ENCODE peak calls at places on chromosomes 1 and 21, in ten cellular contexts. One of them, this sample, is unnamed.

GRCh38 chr1:44811234-44811633 is 2.9 kb downstream of the BTBD19 start:
- DNase-seq in right cardiac atrium: no peak
- DNase-seq in NB4: no peak
- DNase-seq in non-pigmented ciliary epithelial cell: no peak
- DNase-seq in cardiac fibroblast: no peak
- DNase-seq in SHP77: no peak
- DNase-seq in omental fat pad: no peak
- DNase-seq in EL: no peak
- DNase-seq in activated naive CD4-positive, alpha-beta T cell treated with Interleukin-2 at 50 U/mL for 16 hours: no peak
- DNase-seq in HTR-8/SVneo: no peak
- DNase-seq in this sample: no peak

GRCh38 chr1:236808564-236809130 is 13.6 kb downstream of the MTR start:
- DNase-seq in omental fat pad: no peak
- DNase-seq in non-pigmented ciliary epithelial cell: no peak
- DNase-seq in activated naive CD4-positive, alpha-beta T cell treated with Interleukin-2 at 50 U/mL for 16 hours: no peak
- DNase-seq in EL: peak
- DNase-seq in HTR-8/SVneo: no peak
- DNase-seq in cardiac fibroblast: peak
- DNase-seq in NB4: no peak
- DNase-seq in SHP77: no peak
- DNase-seq in right cardiac atrium: no peak
- DNase-seq in this sample: no peak

GRCh38 chr1:7628273-7628672 is 142.8 kb upstream of the VAMP3 start:
- DNase-seq in omental fat pad: no peak
- DNase-seq in SHP77: no peak
- DNase-seq in NB4: no peak
- DNase-seq in non-pigmented ciliary epithelial cell: no peak
- DNase-seq in EL: no peak
- DNase-seq in activated naive CD4-positive, alpha-beta T cell treated with Interleukin-2 at 50 U/mL for 16 hours: no peak
- DNase-seq in right cardiac atrium: peak
- DNase-seq in HTR-8/SVneo: no peak
- DNase-seq in cardiac fibroblast: no peak
- DNase-seq in this sample: no peak

GRCh38 chr1:85460555-85461088 is 4.3 kb downstream of the DDAH1 start:
- DNase-seq in activated naive CD4-positive, alpha-beta T cell treated with Interleukin-2 at 50 U/mL for 16 hours: no peak
- DNase-seq in NB4: no peak
- DNase-seq in omental fat pad: no peak
- DNase-seq in cardiac fibroblast: no peak
- DNase-seq in non-pigmented ciliary epithelial cell: no peak
- DNase-seq in SHP77: no peak
- DNase-seq in EL: no peak
- DNase-seq in right cardiac atrium: no peak
- DNase-seq in HTR-8/SVneo: no peak
- DNase-seq in this sample: no peak

GRCh38 chr21:41369105-41369914 is 7.5 kb downstream of the MX2 start:
- DNase-seq in activated naive CD4-positive, alpha-beta T cell treated with Interleukin-2 at 50 U/mL for 16 hours: peak
- DNase-seq in omental fat pad: no peak
- DNase-seq in EL: no peak
- DNase-seq in HTR-8/SVneo: no peak
- DNase-seq in NB4: peak
- DNase-seq in SHP77: no peak
- DNase-seq in non-pigmented ciliary epithelial cell: no peak
- DNase-seq in cardiac fibroblast: peak
- DNase-seq in right cardiac atrium: peak
- DNase-seq in this sample: no peak

GRCh38 chr1:206503591-206504362 is 3.6 kb upstream of the RASSF5 start:
- DNase-seq in HTR-8/SVneo: peak
- DNase-seq in activated naive CD4-positive, alpha-beta T cell treated with Interleukin-2 at 50 U/mL for 16 hours: peak
- DNase-seq in right cardiac atrium: peak
- DNase-seq in cardiac fibroblast: peak
- DNase-seq in NB4: peak
- DNase-seq in omental fat pad: no peak
- DNase-seq in EL: peak
- DNase-seq in non-pigmented ciliary epithelial cell: peak
- DNase-seq in SHP77: no peak
- DNase-seq in this sample: peak

GRCh38 chr1:6601865-6602668 is 602 bp downstream of the KLHL21 start:
- DNase-seq in NB4: peak
- DNase-seq in omental fat pad: no peak
- DNase-seq in non-pigmented ciliary epithelial cell: no peak
- DNase-seq in cardiac fibroblast: no peak
- DNase-seq in right cardiac atrium: peak
- DNase-seq in activated naive CD4-positive, alpha-beta T cell treated with Interleukin-2 at 50 U/mL for 16 hours: peak
- DNase-seq in EL: no peak
- DNase-seq in HTR-8/SVneo: no peak
- DNase-seq in SHP77: peak
- DNase-seq in this sample: no peak

GRCh38 chr1:245878585-245878984 is 628.5 kb downstream of the SMYD3 start:
- DNase-seq in omental fat pad: no peak
- DNase-seq in EL: no peak
- DNase-seq in HTR-8/SVneo: no peak
- DNase-seq in cardiac fibroblast: no peak
- DNase-seq in NB4: no peak
- DNase-seq in SHP77: peak
- DNase-seq in right cardiac atrium: no peak
- DNase-seq in activated naive CD4-positive, alpha-beta T cell treated with Interleukin-2 at 50 U/mL for 16 hours: no peak
- DNase-seq in non-pigmented ciliary epithelial cell: no peak
- DNase-seq in this sample: no peak

GRCh38 chr1:170426596-170426995 is 105.4 kb upstream of the GORAB start:
- DNase-seq in SHP77: no peak
- DNase-seq in omental fat pad: no peak
- DNase-seq in right cardiac atrium: no peak
- DNase-seq in NB4: no peak
- DNase-seq in non-pigmented ciliary epithelial cell: no peak
- DNase-seq in cardiac fibroblast: no peak
- DNase-seq in HTR-8/SVneo: no peak
- DNase-seq in EL: no peak
- DNase-seq in activated naive CD4-positive, alpha-beta T cell treated with Interleukin-2 at 50 U/mL for 16 hours: no peak
- DNase-seq in this sample: no peak

GRCh38 chr1:119674835-119675289 is 26.8 kb upstream of the ZNF697 start:
- DNase-seq in EL: peak
- DNase-seq in HTR-8/SVneo: peak
- DNase-seq in omental fat pad: no peak
- DNase-seq in activated naive CD4-positive, alpha-beta T cell treated with Interleukin-2 at 50 U/mL for 16 hours: peak
- DNase-seq in non-pigmented ciliary epithelial cell: peak
- DNase-seq in cardiac fibroblast: peak
- DNase-seq in NB4: peak
- DNase-seq in SHP77: no peak
- DNase-seq in right cardiac atrium: peak
- DNase-seq in this sample: peak

GRCh38 chr1:150820710-150821521 is 12.9 kb upstream of the CTSK start:
- DNase-seq in right cardiac atrium: no peak
- DNase-seq in omental fat pad: no peak
- DNase-seq in non-pigmented ciliary epithelial cell: no peak
- DNase-seq in activated naive CD4-positive, alpha-beta T cell treated with Interleukin-2 at 50 U/mL for 16 hours: no peak
- DNase-seq in HTR-8/SVneo: no peak
- DNase-seq in EL: peak
- DNase-seq in SHP77: no peak
- DNase-seq in NB4: peak
- DNase-seq in cardiac fibroblast: no peak
- DNase-seq in this sample: peak

GRCh38 chr1:147676306-147677085 is 6.2 kb upstream of the ACP6 start:
- DNase-seq in activated naive CD4-positive, alpha-beta T cell treated with Interleukin-2 at 50 U/mL for 16 hours: no peak
- DNase-seq in HTR-8/SVneo: no peak
- DNase-seq in cardiac fibroblast: peak
- DNase-seq in SHP77: no peak
- DNase-seq in right cardiac atrium: no peak
- DNase-seq in non-pigmented ciliary epithelial cell: no peak
- DNase-seq in EL: peak
- DNase-seq in NB4: peak
- DNase-seq in omental fat pad: no peak
- DNase-seq in this sample: peak

GRCh38 chr1:25431495-25432363 is 1.0 kb downstream of the MACO1 start:
- DNase-seq in HTR-8/SVneo: no peak
- DNase-seq in non-pigmented ciliary epithelial cell: no peak
- DNase-seq in activated naive CD4-positive, alpha-beta T cell treated with Interleukin-2 at 50 U/mL for 16 hours: peak
- DNase-seq in omental fat pad: no peak
- DNase-seq in right cardiac atrium: peak
- DNase-seq in EL: peak
- DNase-seq in cardiac fibroblast: no peak
- DNase-seq in NB4: peak
- DNase-seq in SHP77: no peak
- DNase-seq in this sample: no peak

GRCh38 chr1:24874611-24875225 is 55.4 kb downstream of the RUNX3 start:
- DNase-seq in cardiac fibroblast: no peak
- DNase-seq in EL: no peak
- DNase-seq in right cardiac atrium: no peak
- DNase-seq in NB4: no peak
- DNase-seq in omental fat pad: no peak
- DNase-seq in HTR-8/SVneo: no peak
- DNase-seq in activated naive CD4-positive, alpha-beta T cell treated with Interleukin-2 at 50 U/mL for 16 hours: no peak
- DNase-seq in SHP77: no peak
- DNase-seq in non-pigmented ciliary epithelial cell: no peak
- DNase-seq in this sample: no peak

GRCh38 chr1:63575340-63575826 is 17.8 kb upstream of the PGM1 start:
- DNase-seq in right cardiac atrium: no peak
- DNase-seq in activated naive CD4-positive, alpha-beta T cell treated with Interleukin-2 at 50 U/mL for 16 hours: no peak
- DNase-seq in cardiac fibroblast: peak
- DNase-seq in omental fat pad: no peak
- DNase-seq in NB4: peak
- DNase-seq in non-pigmented ciliary epithelial cell: no peak
- DNase-seq in HTR-8/SVneo: peak
- DNase-seq in EL: peak
- DNase-seq in SHP77: no peak
- DNase-seq in this sample: peak

GRCh38 chr1:241118049-241118448 is 239.0 kb downstream of the RGS7 start:
- DNase-seq in SHP77: no peak
- DNase-seq in cardiac fibroblast: no peak
- DNase-seq in right cardiac atrium: no peak
- DNase-seq in activated naive CD4-positive, alpha-beta T cell treated with Interleukin-2 at 50 U/mL for 16 hours: no peak
- DNase-seq in non-pigmented ciliary epithelial cell: no peak
- DNase-seq in NB4: no peak
- DNase-seq in EL: no peak
- DNase-seq in omental fat pad: no peak
- DNase-seq in HTR-8/SVneo: no peak
- DNase-seq in this sample: no peak

GRCh38 chr1:5686925-5687706 is 305.1 kb downstream of the NPHP4 start:
- DNase-seq in NB4: no peak
- DNase-seq in activated naive CD4-positive, alpha-beta T cell treated with Interleukin-2 at 50 U/mL for 16 hours: no peak
- DNase-seq in cardiac fibroblast: no peak
- DNase-seq in non-pigmented ciliary epithelial cell: no peak
- DNase-seq in SHP77: no peak
- DNase-seq in HTR-8/SVneo: no peak
- DNase-seq in omental fat pad: no peak
- DNase-seq in right cardiac atrium: no peak
- DNase-seq in EL: no peak
- DNase-seq in this sample: no peak

GRCh38 chr1:204435246-204435885 is 23.7 kb upstream of the PPP1R15B start:
- DNase-seq in right cardiac atrium: no peak
- DNase-seq in NB4: peak
- DNase-seq in non-pigmented ciliary epithelial cell: no peak
- DNase-seq in EL: peak
- DNase-seq in activated naive CD4-positive, alpha-beta T cell treated with Interleukin-2 at 50 U/mL for 16 hours: no peak
- DNase-seq in HTR-8/SVneo: no peak
- DNase-seq in cardiac fibroblast: peak
- DNase-seq in SHP77: no peak
- DNase-seq in omental fat pad: no peak
- DNase-seq in this sample: no peak

GRCh38 chr1:43979528-43980254 is 681 bp downstream of the B4GALT2 start:
- DNase-seq in activated naive CD4-positive, alpha-beta T cell treated with Interleukin-2 at 50 U/mL for 16 hours: peak
- DNase-seq in omental fat pad: no peak
- DNase-seq in EL: peak
- DNase-seq in cardiac fibroblast: peak
- DNase-seq in right cardiac atrium: peak
- DNase-seq in HTR-8/SVneo: no peak
- DNase-seq in NB4: peak
- DNase-seq in SHP77: no peak
- DNase-seq in non-pigmented ciliary epithelial cell: no peak
- DNase-seq in this sample: no peak

GRCh38 chr1:209900734-209901133 is 37.3 kb upstream of the SYT14 start:
- DNase-seq in omental fat pad: no peak
- DNase-seq in EL: peak
- DNase-seq in SHP77: no peak
- DNase-seq in cardiac fibroblast: no peak
- DNase-seq in NB4: no peak
- DNase-seq in activated naive CD4-positive, alpha-beta T cell treated with Interleukin-2 at 50 U/mL for 16 hours: no peak
- DNase-seq in HTR-8/SVneo: peak
- DNase-seq in non-pigmented ciliary epithelial cell: peak
- DNase-seq in right cardiac atrium: no peak
- DNase-seq in this sample: peak

GRCh38 chr21:38839683-38840286 is 34.1 kb downstream of the ETS2 start:
- DNase-seq in non-pigmented ciliary epithelial cell: peak
- DNase-seq in EL: peak
- DNase-seq in SHP77: no peak
- DNase-seq in HTR-8/SVneo: peak
- DNase-seq in cardiac fibroblast: peak
- DNase-seq in right cardiac atrium: no peak
- DNase-seq in omental fat pad: no peak
- DNase-seq in activated naive CD4-positive, alpha-beta T cell treated with Interleukin-2 at 50 U/mL for 16 hours: no peak
- DNase-seq in NB4: peak
- DNase-seq in this sample: peak

GRCh38 chr1:165747632-165748452 is 20.8 kb downstream of the TMCO1 start:
- DNase-seq in activated naive CD4-positive, alpha-beta T cell treated with Interleukin-2 at 50 U/mL for 16 hours: no peak
- DNase-seq in cardiac fibroblast: no peak
- DNase-seq in SHP77: no peak
- DNase-seq in HTR-8/SVneo: no peak
- DNase-seq in omental fat pad: no peak
- DNase-seq in non-pigmented ciliary epithelial cell: no peak
- DNase-seq in EL: no peak
- DNase-seq in right cardiac atrium: no peak
- DNase-seq in NB4: no peak
- DNase-seq in this sample: no peak

GRCh38 chr1:185652348-185652747 is 81.8 kb upstream of the HMCN1 start:
- DNase-seq in right cardiac atrium: no peak
- DNase-seq in cardiac fibroblast: no peak
- DNase-seq in SHP77: no peak
- DNase-seq in HTR-8/SVneo: no peak
- DNase-seq in non-pigmented ciliary epithelial cell: no peak
- DNase-seq in NB4: peak
- DNase-seq in omental fat pad: no peak
- DNase-seq in activated naive CD4-positive, alpha-beta T cell treated with Interleukin-2 at 50 U/mL for 16 hours: no peak
- DNase-seq in EL: no peak
- DNase-seq in this sample: no peak

GRCh38 chr1:54583868-54584267 is 35.8 kb downstream of the ACOT11 start:
- DNase-seq in right cardiac atrium: no peak
- DNase-seq in non-pigmented ciliary epithelial cell: no peak
- DNase-seq in omental fat pad: no peak
- DNase-seq in NB4: no peak
- DNase-seq in cardiac fibroblast: no peak
- DNase-seq in HTR-8/SVneo: no peak
- DNase-seq in SHP77: no peak
- DNase-seq in activated naive CD4-positive, alpha-beta T cell treated with Interleukin-2 at 50 U/mL for 16 hours: no peak
- DNase-seq in EL: no peak
- DNase-seq in this sample: no peak

GRCh38 chr21:33266050-33266783 is at the start of gene IL10RB:
- DNase-seq in right cardiac atrium: peak
- DNase-seq in cardiac fibroblast: peak
- DNase-seq in HTR-8/SVneo: peak
- DNase-seq in SHP77: peak
- DNase-seq in activated naive CD4-positive, alpha-beta T cell treated with Interleukin-2 at 50 U/mL for 16 hours: peak
- DNase-seq in non-pigmented ciliary epithelial cell: no peak
- DNase-seq in NB4: peak
- DNase-seq in omental fat pad: peak
- DNase-seq in EL: peak
- DNase-seq in this sample: no peak

GRCh38 chr21:39681845-39682244 is 63.1 kb upstream of the IGSF5 start:
- DNase-seq in EL: peak
- DNase-seq in non-pigmented ciliary epithelial cell: peak
- DNase-seq in right cardiac atrium: no peak
- DNase-seq in cardiac fibroblast: no peak
- DNase-seq in HTR-8/SVneo: no peak
- DNase-seq in activated naive CD4-positive, alpha-beta T cell treated with Interleukin-2 at 50 U/mL for 16 hours: no peak
- DNase-seq in omental fat pad: no peak
- DNase-seq in SHP77: no peak
- DNase-seq in NB4: no peak
- DNase-seq in this sample: peak

GRCh38 chr1:61588736-61589381 is 136.1 kb downstream of the TM2D1 start:
- DNase-seq in NB4: peak
- DNase-seq in HTR-8/SVneo: peak
- DNase-seq in SHP77: peak
- DNase-seq in EL: peak
- DNase-seq in right cardiac atrium: peak
- DNase-seq in non-pigmented ciliary epithelial cell: peak
- DNase-seq in omental fat pad: no peak
- DNase-seq in cardiac fibroblast: peak
- DNase-seq in activated naive CD4-positive, alpha-beta T cell treated with Interleukin-2 at 50 U/mL for 16 hours: peak
- DNase-seq in this sample: peak

GRCh38 chr21:45448283-45448809 is 43.4 kb downstream of the COL18A1 start:
- DNase-seq in activated naive CD4-positive, alpha-beta T cell treated with Interleukin-2 at 50 U/mL for 16 hours: no peak
- DNase-seq in right cardiac atrium: no peak
- DNase-seq in cardiac fibroblast: no peak
- DNase-seq in NB4: no peak
- DNase-seq in omental fat pad: no peak
- DNase-seq in EL: no peak
- DNase-seq in non-pigmented ciliary epithelial cell: no peak
- DNase-seq in HTR-8/SVneo: no peak
- DNase-seq in SHP77: no peak
- DNase-seq in this sample: no peak

This sample was measured in HS-5.